ENCODE peak calls at places on chromosomes 4 and X, in four cellular contexts. One of them, this sample, is unnamed.
A peak's percentile ranks its signal among the peaks of the same experiment; 100 is the strongest.

GRCh38 chr4:69708211-69708610 is 52.2 kb downstream of the SULT1B1 start:
- DNase-seq in left lung: no peak
- DNase-seq in left ventricle myocardium inferior: no peak
- DNase-seq in tibial artery: no peak
- DNase-seq in this sample: no peak

GRCh38 chrX:72554448-72555140 is 18.0 kb downstream of the HDAC8 start:
- DNase-seq in left lung: no peak
- DNase-seq in left ventricle myocardium inferior: no peak
- DNase-seq in tibial artery: no peak
- DNase-seq in this sample: no peak

GRCh38 chr4:76306882-76307669 is 543 bp downstream of the STBD1 start:
- DNase-seq in left lung: peak; percentile 93
- DNase-seq in left ventricle myocardium inferior: peak; percentile 69
- DNase-seq in tibial artery: peak; percentile 56
- DNase-seq in this sample: peak; percentile 78

GRCh38 chr4:82124365-82124764 is 249.4 kb downstream of the HNRNPD start:
- DNase-seq in left lung: no peak
- DNase-seq in left ventricle myocardium inferior: no peak
- DNase-seq in tibial artery: no peak
- DNase-seq in this sample: no peak

GRCh38 chr4:82138376-82138775 is 235.4 kb downstream of the HNRNPD start:
- DNase-seq in left lung: no peak
- DNase-seq in left ventricle myocardium inferior: no peak
- DNase-seq in tibial artery: no peak
- DNase-seq in this sample: no peak

GRCh38 chrX:10554612-10555270 is 65.6 kb downstream of the MID1 start:
- DNase-seq in left lung: no peak
- DNase-seq in left ventricle myocardium inferior: no peak
- DNase-seq in tibial artery: no peak
- DNase-seq in this sample: no peak

GRCh38 chr4:74203467-74203866 is 45.5 kb downstream of the MTHFD2L start:
- DNase-seq in left lung: no peak
- DNase-seq in left ventricle myocardium inferior: no peak
- DNase-seq in tibial artery: no peak
- DNase-seq in this sample: no peak

GRCh38 chr4:110621839-110622751 is 782 bp downstream of the PITX2 start:
- DNase-seq in left lung: peak; percentile 69
- DNase-seq in left ventricle myocardium inferior: no peak
- DNase-seq in tibial artery: no peak
- DNase-seq in this sample: no peak

GRCh38 chr4:130511776-130512175 is 1415.8 kb downstream of the C4orf33 start:
- DNase-seq in left lung: no peak
- DNase-seq in left ventricle myocardium inferior: no peak
- DNase-seq in tibial artery: no peak
- DNase-seq in this sample: no peak

GRCh38 chr4:124334119-124334518 is 378.4 kb downstream of the ANKRD50 start:
- DNase-seq in left lung: no peak
- DNase-seq in left ventricle myocardium inferior: no peak
- DNase-seq in tibial artery: no peak
- DNase-seq in this sample: no peak

GRCh38 chrX:46912098-46912672 is at the start of gene JADE3:
- DNase-seq in left lung: peak; percentile 91
- DNase-seq in left ventricle myocardium inferior: peak; percentile 80
- DNase-seq in tibial artery: peak; percentile 71
- DNase-seq in this sample: peak; percentile 83

GRCh38 chr4:88217169-88217568 is 58.7 kb upstream of the ABCG2 start:
- DNase-seq in left lung: no peak
- DNase-seq in left ventricle myocardium inferior: no peak
- DNase-seq in tibial artery: no peak
- DNase-seq in this sample: no peak

GRCh38 chr4:7021930-7022658 is 21.1 kb upstream of the TADA2B start:
- DNase-seq in left lung: no peak
- DNase-seq in left ventricle myocardium inferior: no peak
- DNase-seq in tibial artery: no peak
- DNase-seq in this sample: no peak

GRCh38 chr4:142369141-142369540 is 477.0 kb downstream of the INPP4B start:
- DNase-seq in left lung: no peak
- DNase-seq in left ventricle myocardium inferior: no peak
- DNase-seq in tibial artery: no peak
- DNase-seq in this sample: no peak

GRCh38 chr4:55079451-55080173 is 45.8 kb downstream of the KDR start:
- DNase-seq in left lung: no peak
- DNase-seq in left ventricle myocardium inferior: no peak
- DNase-seq in tibial artery: no peak
- DNase-seq in this sample: no peak

DNA sequence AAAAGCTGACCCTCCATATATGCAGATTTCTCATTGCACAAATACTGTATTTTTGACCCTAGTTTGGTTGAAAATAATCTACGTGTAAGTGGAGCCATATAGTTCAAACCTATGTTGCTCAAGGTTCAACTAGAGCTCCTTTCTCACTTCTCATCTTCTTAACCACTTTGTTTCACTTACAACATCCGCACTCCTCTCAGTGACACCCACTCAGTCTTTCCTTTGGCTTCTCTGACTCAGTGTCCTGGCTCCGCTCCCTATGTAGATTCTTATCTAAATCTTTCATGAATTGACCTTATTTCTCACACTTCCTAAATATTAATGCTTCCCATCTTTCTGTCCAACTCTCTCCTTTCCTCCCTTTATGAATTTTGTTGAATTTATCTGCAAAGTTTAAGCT is 32.9 kb upstream of the DKK2 start:
- DNase-seq in left lung: no peak
- DNase-seq in left ventricle myocardium inferior: no peak
- DNase-seq in tibial artery: no peak
- DNase-seq in this sample: no peak
- H3K9me3 ChIP-seq in left lung: no peaks in the 10 kb centered on the region
- H3K9me3 ChIP-seq in left ventricle myocardium inferior: no peaks in the 10 kb centered on the region
- H3K9me3 ChIP-seq in tibial artery: no peaks in the 10 kb centered on the region
- H3K9me3 ChIP-seq in this sample: no peaks in the 10 kb centered on the region

GRCh38 chr4:16705341-16705740 is 193.1 kb downstream of the LDB2 start:
- DNase-seq in left lung: no peak
- DNase-seq in left ventricle myocardium inferior: no peak
- DNase-seq in tibial artery: no peak
- DNase-seq in this sample: no peak
- H3K9me3 ChIP-seq in left lung: no peaks in the 10 kb centered on the region
- H3K9me3 ChIP-seq in left ventricle myocardium inferior: no peaks in the 10 kb centered on the region
- H3K9me3 ChIP-seq in tibial artery: no peaks in the 10 kb centered on the region
- H3K9me3 ChIP-seq in this sample: no peaks in the 10 kb centered on the region

DNA sequence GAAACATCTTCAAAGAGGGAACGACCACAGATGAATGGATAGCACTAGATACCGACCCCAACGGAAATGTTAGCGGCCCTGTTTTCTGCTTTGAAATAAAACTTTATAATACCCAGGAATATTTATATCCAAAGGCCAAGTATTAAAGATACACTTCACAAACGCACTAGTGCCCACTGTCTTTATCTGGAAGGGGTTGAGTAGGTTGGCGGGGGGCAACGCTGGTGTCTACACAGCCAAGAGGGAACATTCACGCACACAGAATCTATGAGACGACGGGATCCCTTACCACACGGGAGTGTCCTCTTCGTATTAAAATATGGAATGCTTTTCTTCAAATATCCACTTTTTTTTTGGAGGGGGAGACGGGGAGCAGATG is 3.3 kb downstream of the HAND2 start:
- DNase-seq in left lung: no peak
- DNase-seq in left ventricle myocardium inferior: no peak
- DNase-seq in tibial artery: no peak
- DNase-seq in this sample: no peak
- H3K9me3 ChIP-seq in left lung: no peaks in the 10 kb centered on the region
- H3K9me3 ChIP-seq in left ventricle myocardium inferior: no peaks in the 10 kb centered on the region
- H3K9me3 ChIP-seq in tibial artery: no peaks in the 10 kb centered on the region
- H3K9me3 ChIP-seq in this sample: no peaks in the 10 kb centered on the region

GRCh38 chr4:42363614-42364013 is 33.7 kb upstream of the SHISA3 start:
- DNase-seq in left lung: no peak
- DNase-seq in left ventricle myocardium inferior: no peak
- DNase-seq in tibial artery: no peak
- DNase-seq in this sample: no peak

GRCh38 chr4:42360158-42360557 is 37.1 kb upstream of the SHISA3 start:
- DNase-seq in left lung: no peak
- DNase-seq in left ventricle myocardium inferior: no peak
- DNase-seq in tibial artery: no peak
- DNase-seq in this sample: no peak

GRCh38 chr4:42364654-42365053 is 32.6 kb upstream of the SHISA3 start:
- DNase-seq in left lung: no peak
- DNase-seq in left ventricle myocardium inferior: no peak
- DNase-seq in tibial artery: no peak
- DNase-seq in this sample: no peak

GRCh38 chr4:42359686-42360085 is 37.6 kb upstream of the SHISA3 start:
- DNase-seq in left lung: no peak
- DNase-seq in left ventricle myocardium inferior: no peak
- DNase-seq in tibial artery: no peak
- DNase-seq in this sample: no peak

GRCh38 chr4:42361475-42361874 is 35.8 kb upstream of the SHISA3 start:
- DNase-seq in left lung: no peak
- DNase-seq in left ventricle myocardium inferior: no peak
- DNase-seq in tibial artery: no peak
- DNase-seq in this sample: no peak
- H3K9me3 ChIP-seq in left lung: no peaks in the 10 kb centered on the region
- H3K9me3 ChIP-seq in left ventricle myocardium inferior: peaks cover 10% of the 10 kb centered on the region
- H3K9me3 ChIP-seq in tibial artery: peaks cover 4% of the 10 kb centered on the region
- H3K9me3 ChIP-seq in this sample: no peaks in the 10 kb centered on the region

GRCh38 chr4:146646601-146647000 is 7.9 kb downstream of the POU4F2 start:
- DNase-seq in left lung: no peak
- DNase-seq in left ventricle myocardium inferior: no peak
- DNase-seq in tibial artery: no peak
- DNase-seq in this sample: no peak
- H3K9me3 ChIP-seq in left lung: no peaks in the 10 kb centered on the region
- H3K9me3 ChIP-seq in left ventricle myocardium inferior: no peaks in the 10 kb centered on the region
- H3K9me3 ChIP-seq in tibial artery: no peaks in the 10 kb centered on the region
- H3K9me3 ChIP-seq in this sample: no peaks in the 10 kb centered on the region

GRCh38 chrX:116238093-116238492 is 67.5 kb downstream of the AGTR2 start:
- DNase-seq in left lung: no peak
- DNase-seq in left ventricle myocardium inferior: no peak
- DNase-seq in tibial artery: no peak
- DNase-seq in this sample: no peak

GRCh38 chrX:116241001-116241400 is 70.5 kb downstream of the AGTR2 start:
- DNase-seq in left lung: no peak
- DNase-seq in left ventricle myocardium inferior: no peak
- DNase-seq in tibial artery: no peak
- DNase-seq in this sample: no peak

GRCh38 chrX:116239944-116240391 is 69.4 kb downstream of the AGTR2 start:
- DNase-seq in left lung: no peak
- DNase-seq in left ventricle myocardium inferior: no peak
- DNase-seq in tibial artery: no peak
- DNase-seq in this sample: no peak

GRCh38 chrX:116240446-116240845 is 69.9 kb downstream of the AGTR2 start:
- DNase-seq in left lung: no peak
- DNase-seq in left ventricle myocardium inferior: no peak
- DNase-seq in tibial artery: no peak
- DNase-seq in this sample: no peak

GRCh38 chrX:116238866-116239265 is 68.3 kb downstream of the AGTR2 start:
- DNase-seq in left lung: no peak
- DNase-seq in left ventricle myocardium inferior: no peak
- DNase-seq in tibial artery: no peak
- DNase-seq in this sample: no peak
- H3K9me3 ChIP-seq in left lung: no peaks in the 10 kb centered on the region
- H3K9me3 ChIP-seq in left ventricle myocardium inferior: peaks cover 9% of the 10 kb centered on the region
- H3K9me3 ChIP-seq in tibial artery: no peaks in the 10 kb centered on the region
- H3K9me3 ChIP-seq in this sample: no peaks in the 10 kb centered on the region

GRCh38 chrX:70500826-70501225 is 56.2 kb downstream of the DLG3 start:
- DNase-seq in left lung: no peak
- DNase-seq in left ventricle myocardium inferior: no peak
- DNase-seq in tibial artery: no peak
- DNase-seq in this sample: no peak

GRCh38 chrX:70496491-70496890 is 51.9 kb downstream of the DLG3 start:
- DNase-seq in left lung: no peak
- DNase-seq in left ventricle myocardium inferior: no peak
- DNase-seq in tibial artery: no peak
- DNase-seq in this sample: no peak

GRCh38 chrX:70494441-70494840 is 49.8 kb downstream of the DLG3 start:
- DNase-seq in left lung: no peak
- DNase-seq in left ventricle myocardium inferior: no peak
- DNase-seq in tibial artery: no peak
- DNase-seq in this sample: no peak

GRCh38 chrX:70498129-70498528 is 53.5 kb downstream of the DLG3 start:
- DNase-seq in left lung: no peak
- DNase-seq in left ventricle myocardium inferior: no peak
- DNase-seq in tibial artery: no peak
- DNase-seq in this sample: no peak

DNA sequence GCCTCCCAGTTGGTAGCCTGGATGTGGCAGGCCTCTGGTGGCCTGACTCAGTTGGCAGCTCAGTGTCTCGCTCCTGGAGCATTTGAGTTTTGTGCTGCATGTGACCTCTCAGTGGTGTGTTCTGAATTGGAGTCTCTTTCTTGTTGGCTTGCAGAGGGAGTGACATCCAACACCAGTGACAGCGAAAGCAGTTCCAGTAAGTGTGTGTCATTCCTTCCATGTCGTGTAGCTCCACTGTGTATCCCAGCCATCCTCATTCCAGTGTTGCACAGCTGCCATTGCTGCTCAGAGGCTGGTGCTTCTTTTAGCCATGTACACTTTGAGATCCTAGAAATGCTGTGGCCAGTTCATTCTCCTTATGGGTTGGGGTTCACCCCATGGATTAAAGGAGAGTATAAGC is 52.4 kb downstream of the DLG3 start:
- DNase-seq in left lung: no peak
- DNase-seq in left ventricle myocardium inferior: no peak
- DNase-seq in tibial artery: no peak
- DNase-seq in this sample: no peak
- H3K9me3 ChIP-seq in left lung: no peaks in the 10 kb centered on the region
- H3K9me3 ChIP-seq in left ventricle myocardium inferior: no peaks in the 10 kb centered on the region
- H3K9me3 ChIP-seq in tibial artery: no peaks in the 10 kb centered on the region
- H3K9me3 ChIP-seq in this sample: no peaks in the 10 kb centered on the region

GRCh38 chr4:175986-176385 is 51.7 kb downstream of the ZNF718 start:
- DNase-seq in left lung: no peak
- DNase-seq in left ventricle myocardium inferior: no peak
- DNase-seq in tibial artery: no peak
- DNase-seq in this sample: no peak
- H3K9me3 ChIP-seq in left lung: peaks cover 20% of the 10 kb centered on the region
- H3K9me3 ChIP-seq in left ventricle myocardium inferior: peaks cover 100% of the 10 kb centered on the region
- H3K9me3 ChIP-seq in tibial artery: peaks cover 100% of the 10 kb centered on the region
- H3K9me3 ChIP-seq in this sample: peaks cover 99% of the 10 kb centered on the region

GRCh38 chr4:108693819-108694218 is 43.4 kb downstream of the OSTC start:
- DNase-seq in left lung: no peak
- DNase-seq in left ventricle myocardium inferior: no peak
- DNase-seq in tibial artery: no peak
- DNase-seq in this sample: no peak
- H3K9me3 ChIP-seq in left lung: no peaks in the 10 kb centered on the region
- H3K9me3 ChIP-seq in left ventricle myocardium inferior: no peaks in the 10 kb centered on the region
- H3K9me3 ChIP-seq in tibial artery: no peaks in the 10 kb centered on the region
- H3K9me3 ChIP-seq in this sample: no peaks in the 10 kb centered on the region

This sample was measured in lower lobe of right lung.